ENCODE peak calls at places on chromosome 15, in four cellular contexts. O is right lobe of liver; D is CD8-positive, alpha-beta T cell; X is heart left ventricle. M is an unnamed sample. For H3K36me3, the result is how much of the 10 kb centered on the place peaks cover.

GRCh38 chr15:78050441-78050809 is 27.1 kb downstream of the TBC1D2B start:
- DNase-seq in O (no peak), D (no peak), X (no peak), M (no peak)

GRCh38 chr15:95923797-95924196 is 406.7 kb upstream of the NR2F2 start:
- DNase-seq in O (no peak), D (no peak), X (no peak), M (no peak)

GRCh38 chr15:43127752-43128151 is 5.6 kb upstream of the TMEM62 start:
- DNase-seq in O (no peak), D (no peak), X (no peak), M (no peak)

GRCh38 chr15:51051776-51052175 is 42.9 kb downstream of the TNFAIP8L3 start:
- DNase-seq in O (no peak), D (no peak), X (peak), M (peak)

GRCh38 chr15:61159901-61160300 is 69.2 kb downstream of the RORA start:
- DNase-seq in O (no peak), D (no peak), X (no peak), M (no peak)

GRCh38 chr15:90345859-90346258 is 6.2 kb upstream of the ZNF774 start:
- DNase-seq in O (no peak), D (no peak), X (no peak), M (no peak)

GRCh38 chr15:68151277-68151676 is 53.9 kb downstream of the CALML4 start:
- DNase-seq in O (no peak), D (no peak), X (no peak), M (no peak)

GRCh38 chr15:51350723-51351122 is 9.3 kb downstream of the GLDN start:
- DNase-seq in O (no peak), D (no peak), X (no peak), M (no peak)

GRCh38 chr15:31266712-31267111 is 59.9 kb upstream of the KLF13 start:
- DNase-seq in O (peak), D (no peak), X (no peak), M (peak)

GRCh38 chr15:61028427-61028826 is 200.7 kb downstream of the RORA start:
- DNase-seq in O (no peak), D (no peak), X (no peak), M (no peak)

GRCh38 chr15:81589671-81590070 is 215.7 kb upstream of the TMC3 start:
- DNase-seq in O (no peak), D (no peak), X (no peak), M (no peak)

GRCh38 chr15:92636950-92637481 is 18.6 kb downstream of the FAM174B start:
- DNase-seq in O (peak), D (no peak), X (no peak), M (peak)

GRCh38 chr15:36108539-36108938 is 470.9 kb upstream of the CDIN1 start:
- DNase-seq in O (no peak), D (no peak), X (no peak), M (no peak)

GRCh38 chr15:79811406-79812405 is 85.1 kb downstream of the MTHFS start:
- DNase-seq in O (peak), D (no peak), X (peak), M (peak)

GRCh38 chr15:67569668-67570067 is 27.2 kb downstream of the MAP2K5 start:
- DNase-seq in O (no peak), D (no peak), X (no peak), M (no peak)

GRCh38 chr15:63945005-63945788 is 101.1 kb downstream of the DAPK2 start:
- DNase-seq in O (peak), D (peak), X (peak), M (peak)

GRCh38 chr15:90648137-90649070 is 68.7 kb upstream of the BLM start:
- DNase-seq in O (peak), D (peak), X (peak), M (peak)

GRCh38 chr15:87368511-87368910 is 888.0 kb downstream of the NTRK3 start:
- DNase-seq in O (no peak), D (no peak), X (no peak), M (no peak)

GRCh38 chr15:81265944-81266775 is 57.8 kb downstream of the STARD5 start:
- DNase-seq in O (peak), D (peak), X (peak), M (peak)

GRCh38 chr15:62173215-62173614 is 8.1 kb upstream of the C2CD4B start:
- DNase-seq in O (no peak), D (no peak), X (peak), M (no peak)

GRCh38 chr15:101027273-101027901 is 108.2 kb downstream of the LRRK1 start:
- DNase-seq in O (peak), D (no peak), X (no peak), M (peak)

GRCh38 chr15:101028772-101029438 is 109.7 kb downstream of the LRRK1 start:
- DNase-seq in O (peak), D (no peak), X (peak), M (peak)

GRCh38 chr15:101026686-101027272 is 107.6 kb downstream of the LRRK1 start:
- DNase-seq in O (peak), D (no peak), X (no peak), M (peak)

GRCh38 chr15:101027920-101028319 is 108.8 kb downstream of the LRRK1 start:
- DNase-seq in O (peak), D (no peak), X (no peak), M (peak)

DNA sequence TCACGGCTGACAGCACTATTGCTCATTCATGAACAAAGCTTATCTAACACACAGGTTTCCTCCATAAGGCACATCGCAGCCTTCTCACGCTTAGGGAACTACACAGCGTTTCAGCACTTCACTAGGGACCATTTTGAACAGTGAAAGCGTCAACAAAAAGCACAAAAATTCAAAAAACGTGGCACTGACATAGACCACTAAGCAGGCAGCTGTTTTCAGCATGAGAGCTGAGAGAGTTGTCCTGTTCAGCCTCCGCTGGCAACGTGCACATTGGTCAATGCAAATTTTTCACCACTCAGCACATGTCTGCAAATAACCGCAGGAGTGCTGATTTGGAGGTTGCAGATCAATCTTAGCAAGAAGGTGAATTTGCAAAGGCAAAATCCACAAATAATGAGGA is 109.2 kb downstream of the LRRK1 start:
- DNase-seq in O (no peak), D (no peak), X (no peak), M (peak)
- H3K4me3 ChIP-seq in O (no peak), D (no peak), X (no peak), M (no peak)

GRCh38 chr15:52439470-52439869 is 89.2 kb downstream of the MYO5A start:
- DNase-seq in O (no peak), D (no peak), X (no peak), M (no peak)
- TF ChIP-seq CTCF in O (no peak), D (no peak), X (no peak), M (no peak)

GRCh38 chr15:22911306-22911705 is 68.9 kb downstream of the CYFIP1 start:
- DNase-seq in O (no peak), D (no peak), X (no peak), M (no peak)

GRCh38 chr15:22908830-22909229 is 70.4 kb downstream of the NIPA2 start:
- DNase-seq in O (no peak), D (no peak), X (no peak), M (peak)

GRCh38 chr15:22913646-22914380 is 66.4 kb downstream of the CYFIP1 start:
- DNase-seq in O (no peak), D (no peak), X (no peak), M (no peak)

GRCh38 chr15:22915866-22916515 is 64.2 kb downstream of the CYFIP1 start:
- DNase-seq in O (no peak), D (no peak), X (no peak), M (no peak)

DNA sequence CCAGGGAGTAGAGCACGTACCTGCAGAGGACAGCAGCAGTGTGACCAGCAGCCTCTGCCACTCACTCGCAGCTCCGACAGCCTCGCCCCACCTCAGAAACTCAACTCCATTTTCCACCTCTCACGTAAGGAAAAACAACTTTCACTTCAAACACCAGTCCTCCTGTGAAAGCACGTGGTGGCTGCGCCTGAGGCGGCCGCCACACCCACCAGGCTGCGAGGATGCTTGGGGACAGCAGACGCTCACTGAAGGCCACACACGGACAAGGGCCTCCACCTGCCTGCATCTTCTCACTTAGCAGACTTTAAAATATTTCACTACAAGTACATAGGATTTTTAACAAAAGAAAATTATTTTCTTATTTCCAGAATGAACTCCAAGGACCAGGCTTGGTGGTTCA is 67.9 kb downstream of the CYFIP1 start:
- DNase-seq in O (no peak), D (no peak), X (no peak), M (no peak)
- H3K36me3 ChIP-seq in O (under half), D (under half), X (half or more), M (under half)

GRCh38 chr15:57607570-57608000 is 15.9 kb downstream of the MYZAP start:
- DNase-seq in O (no peak), D (no peak), X (peak), M (peak)

GRCh38 chr15:57610130-57610529 is 18.4 kb downstream of the MYZAP start:
- DNase-seq in O (no peak), D (no peak), X (peak), M (peak)

GRCh38 chr15:57611119-57611518 is 19.4 kb downstream of the MYZAP start:
- DNase-seq in O (no peak), D (no peak), X (no peak), M (no peak)

GRCh38 chr15:57606816-57607215 is 15.1 kb downstream of the MYZAP start:
- DNase-seq in O (no peak), D (no peak), X (no peak), M (no peak)

GRCh38 chr15:57611938-57612337 is 20.2 kb downstream of the MYZAP start:
- DNase-seq in O (peak), D (no peak), X (no peak), M (peak)
- H3K4me3 ChIP-seq in O (no peak), D (no peak), X (no peak), M (no peak)

GRCh38 chr15:89299896-89300295 is 34.7 kb downstream of the POLG start:
- DNase-seq in O (no peak), D (no peak), X (no peak), M (no peak)
- TF ChIP-seq CTCF in O (peak), D (no peak), X (peak), M (no peak)

GRCh38 chr15:48426047-48426446 is 94.8 kb downstream of the DUT start:
- DNase-seq in O (no peak), D (no peak), X (no peak), M (no peak)

GRCh38 chr15:48426941-48427340 is 95.7 kb downstream of the DUT start:
- DNase-seq in O (no peak), D (no peak), X (no peak), M (no peak)

GRCh38 chr15:48425051-48425450 is 93.8 kb downstream of the DUT start:
- DNase-seq in O (no peak), D (no peak), X (no peak), M (no peak)

GRCh38 chr15:48427479-48427878 is 96.2 kb downstream of the DUT start:
- DNase-seq in O (no peak), D (no peak), X (no peak), M (no peak)

GRCh38 chr15:48427960-48428547 is 96.8 kb downstream of the DUT start:
- DNase-seq in O (no peak), D (no peak), X (no peak), M (no peak)
- H3K36me3 ChIP-seq in O (under half), D (under half), X (under half), M (under half)

DNA sequence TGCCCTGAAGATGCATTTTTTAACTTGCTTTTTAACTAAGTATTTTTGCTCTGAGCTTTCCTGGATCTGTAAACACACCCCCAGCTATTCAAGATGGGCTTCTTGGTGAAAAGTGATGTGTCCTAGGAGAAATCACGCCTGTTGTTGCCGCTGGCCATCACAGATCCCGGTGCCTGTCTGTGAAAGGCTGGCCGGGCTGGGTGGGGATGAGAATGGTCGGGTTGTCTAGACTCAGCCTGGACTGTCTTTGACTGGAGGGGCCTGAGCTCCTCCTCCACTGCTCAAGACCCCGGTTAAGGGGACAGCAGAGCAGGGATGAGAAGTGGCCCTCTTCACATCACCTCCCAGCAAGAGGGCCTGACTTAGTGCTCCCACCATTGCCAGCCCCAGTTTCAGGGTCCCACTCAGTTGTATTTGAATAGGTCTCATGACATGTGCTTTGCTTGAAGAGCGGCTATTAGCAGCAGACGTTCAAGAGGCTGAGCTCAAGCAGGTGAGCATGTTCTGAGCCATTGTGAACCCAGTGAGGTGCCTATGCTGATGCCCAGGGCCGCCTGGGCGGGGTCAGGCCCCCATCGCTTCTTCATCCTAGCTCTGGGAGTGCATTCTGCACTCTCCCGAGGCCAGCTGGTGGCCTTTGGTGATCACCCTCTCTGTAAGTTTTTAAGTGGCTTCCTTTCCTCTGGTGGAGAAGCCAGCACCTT is 79.9 kb downstream of the IGF1R start:
- DNase-seq in O (no peak), D (no peak), X (no peak), M (no peak)
- H3K4me3 ChIP-seq in O (no peak), D (no peak), X (no peak), M (no peak)

GRCh38 chr15:57619746-57620145 is 28.0 kb downstream of the MYZAP start:
- DNase-seq in O (peak), D (no peak), X (no peak), M (peak)
- TF ChIP-seq CTCF in O (peak), D (no peak), X (no peak), M (no peak)

DNA sequence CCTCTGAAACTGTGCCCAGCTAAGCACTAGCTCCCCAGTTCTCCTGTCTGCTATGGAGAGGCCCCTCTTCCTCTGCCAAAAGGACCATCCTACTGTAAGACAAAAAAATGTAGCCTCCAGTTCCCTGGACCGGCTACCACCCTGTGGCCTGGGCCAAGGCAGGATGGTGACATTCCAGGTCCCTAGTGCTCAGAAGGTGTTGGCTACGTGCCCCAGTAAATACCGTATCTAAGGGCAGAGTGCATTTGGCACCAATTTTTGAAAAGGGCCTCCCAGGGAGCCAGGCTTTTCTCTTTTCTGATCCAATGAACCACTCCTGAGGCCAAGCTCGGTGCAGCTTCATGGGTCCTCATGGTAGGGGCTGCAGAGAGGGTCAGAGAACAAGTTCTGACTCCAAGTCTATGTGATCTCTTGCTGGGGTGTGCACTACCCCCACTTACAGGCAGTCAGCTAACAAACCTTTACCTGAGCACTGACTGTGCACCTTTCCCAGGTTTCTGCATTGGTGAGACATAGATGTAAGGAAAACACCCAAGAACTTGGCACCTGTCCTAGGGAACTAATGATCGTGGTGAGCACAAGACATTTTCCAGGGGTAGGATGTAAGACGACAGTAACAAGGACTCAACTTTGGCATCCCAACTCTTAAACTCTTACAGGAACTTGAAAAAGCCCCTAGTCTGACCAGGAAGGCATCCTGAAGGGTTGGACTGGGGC is 32.6 kb downstream of the TLE3 start:
- DNase-seq in O (peak), D (no peak), X (no peak), M (peak)
- H3K36me3 ChIP-seq in O (under half), D (half or more), X (under half), M (under half)

DNA sequence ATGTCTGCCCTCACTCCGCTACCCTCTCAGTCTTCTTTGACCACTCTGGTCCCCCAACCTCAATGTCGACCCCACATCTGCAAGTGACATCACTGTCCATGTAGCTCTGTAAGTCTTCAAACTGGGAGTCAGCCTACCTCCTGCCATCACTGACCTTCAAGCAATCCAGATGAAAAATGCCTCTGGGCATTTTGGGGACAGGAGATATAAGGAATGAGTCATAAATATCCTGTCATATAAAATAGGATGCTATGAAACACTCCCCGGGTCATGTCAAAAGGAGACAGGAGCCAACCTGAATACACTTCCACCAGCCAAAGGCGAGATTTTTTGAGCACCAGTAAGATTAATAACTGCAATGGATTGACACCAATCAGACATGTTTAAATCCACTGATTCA is 74.5 kb upstream of the C15orf39 start:
- DNase-seq in O (no peak), D (no peak), X (no peak), M (no peak)
- H3K4me3 ChIP-seq in O (no peak), D (no peak), X (no peak), M (no peak)